ENCODE peak calls at places on chromosomes 7 and 10, in seven cellular contexts. G, E, F, Z, X, R and I are unnamed samples.

GRCh38 chr10:125023862-125024495 is 82.1 kb downstream of the ZRANB1 start:
- DNase-seq in G (peak; percentile 81), E (no peak), F (no peak), Z (no peak), X (peak; percentile 50), R (peak; percentile 49), I (no peak)

GRCh38 chr7:17233643-17234397 is 64.6 kb upstream of the AHR start:
- DNase-seq in G (no peak), E (peak; percentile 52), F (peak; percentile 87), Z (no peak), X (no peak), R (no peak), I (peak; percentile 48)

GRCh38 chr10:81873932-81874816 is 820 bp upstream of the NRG3 start:
- DNase-seq in G (peak; percentile 85), E (no peak), F (no peak), Z (no peak), X (peak; percentile 57), R (peak; percentile 47), I (no peak)

GRCh38 chr10:43939939-43940810 is 291.5 kb upstream of the ZNF32 start:
- DNase-seq in G (peak; percentile 67), E (no peak), F (no peak), Z (peak; percentile 2), X (no peak), R (peak; percentile 36), I (peak; percentile 85)

GRCh38 chr10:78510566-78511323 is 477.1 kb downstream of the RPS24 start:
- DNase-seq in G (peak; percentile 36), E (peak; percentile 8), F (no peak), Z (no peak), X (no peak), R (no peak), I (peak; percentile 90)

GRCh38 chr7:120583835-120584586 is 273.9 kb downstream of the TSPAN12 start:
- DNase-seq in G (no peak), E (no peak), F (no peak), Z (peak; percentile 57), X (no peak), R (peak; percentile 53), I (peak; percentile 65)

GRCh38 chr7:30302656-30303311 is 18.4 kb downstream of the ZNRF2 start:
- DNase-seq in G (no peak), E (no peak), F (no peak), Z (no peak), X (no peak), R (no peak), I (no peak)

GRCh38 chr10:88379575-88379974 is 203.5 kb downstream of the RNLS start:
- DNase-seq in G (no peak), E (no peak), F (no peak), Z (peak; percentile 24), X (no peak), R (peak; percentile 19), I (peak; percentile 51)

GRCh38 chr7:140314571-140315480 is 83.5 kb downstream of the SLC37A3 start:
- DNase-seq in G (no peak), E (no peak), F (no peak), Z (no peak), X (no peak), R (no peak), I (no peak)

GRCh38 chr7:35411331-35411730 is 157.4 kb upstream of the TBX20 start:
- DNase-seq in G (no peak), E (no peak), F (no peak), Z (no peak), X (no peak), R (no peak), I (no peak)

GRCh38 chr7:71746004-71746403 is 614.1 kb downstream of the GALNT17 start:
- DNase-seq in G (no peak), E (no peak), F (no peak), Z (no peak), X (no peak), R (no peak), I (no peak)

GRCh38 chr7:96723622-96724021 is 14.0 kb upstream of the SEM1 start:
- DNase-seq in G (no peak), E (no peak), F (no peak), Z (no peak), X (no peak), R (no peak), I (no peak)

GRCh38 chr10:119406888-119407777 is 135.4 kb downstream of the RGS10 start:
- DNase-seq in G (no peak), E (no peak), F (no peak), Z (no peak), X (no peak), R (no peak), I (no peak)

GRCh38 chr7:107810626-107811025 is 7.6 kb upstream of the SLC26A3 start:
- DNase-seq in G (no peak), E (no peak), F (no peak), Z (no peak), X (no peak), R (no peak), I (peak; percentile 13)

GRCh38 chr10:49539320-49539885 is 482 bp upstream of the ERCC6 start:
- DNase-seq in G (peak; percentile 71), E (peak; percentile 53), F (peak; percentile 48), Z (no peak), X (peak; percentile 27), R (peak; percentile 35), I (peak; percentile 41)

GRCh38 chr7:45689011-45689796 is 115.0 kb downstream of the ADCY1 start:
- DNase-seq in G (no peak), E (peak; percentile 20), F (no peak), Z (peak; percentile 71), X (no peak), R (peak; percentile 86), I (peak; percentile 91)

GRCh38 chr7:123645516-123645915 is 10.2 kb upstream of the LMOD2 start:
- DNase-seq in G (peak; percentile 69), E (no peak), F (no peak), Z (no peak), X (no peak), R (no peak), I (peak; percentile 98)

GRCh38 chr7:140607441-140607989 is 33.1 kb downstream of the DENND2A start:
- DNase-seq in G (no peak), E (no peak), F (no peak), Z (no peak), X (no peak), R (peak; percentile 76), I (peak; percentile 61)

GRCh38 chr10:54961040-54961439 is 160.0 kb upstream of the PCDH15 start:
- DNase-seq in G (no peak), E (no peak), F (no peak), Z (no peak), X (no peak), R (no peak), I (no peak)

GRCh38 chr10:64733980-64734379 is 1212.8 kb downstream of the REEP3 start:
- DNase-seq in G (peak; percentile 64), E (no peak), F (no peak), Z (no peak), X (peak; percentile 13), R (no peak), I (peak; percentile 10)

GRCh38 chr10:51389415-51390342 is 309.7 kb downstream of the CSTF2T start:
- DNase-seq in G (peak; percentile 30), E (peak; percentile 56), F (no peak), Z (peak; percentile 97), X (peak; percentile 33), R (peak; percentile 83), I (peak; percentile 75)

GRCh38 chr7:10672186-10672585 is 301.5 kb upstream of the PHF14 start:
- DNase-seq in G (peak; percentile 3), E (no peak), F (no peak), Z (no peak), X (no peak), R (no peak), I (no peak)

GRCh38 chr10:77592946-77593636 is 44.5 kb downstream of the KCNMA1 start:
- DNase-seq in G (no peak), E (no peak), F (no peak), Z (peak; percentile 58), X (no peak), R (peak; percentile 96), I (peak; percentile 59)

GRCh38 chr7:131284702-131285419 is 42.8 kb upstream of the MKLN1 start:
- DNase-seq in G (no peak), E (no peak), F (no peak), Z (no peak), X (no peak), R (peak; percentile 66), I (peak; percentile 95)

GRCh38 chr7:15795371-15795770 is 108.9 kb upstream of the MEOX2 start:
- DNase-seq in G (no peak), E (no peak), F (no peak), Z (no peak), X (no peak), R (no peak), I (no peak)

GRCh38 chr7:12136545-12136944 is 74.5 kb upstream of the TMEM106B start:
- DNase-seq in G (no peak), E (no peak), F (no peak), Z (no peak), X (no peak), R (no peak), I (no peak)

GRCh38 chr7:36796850-36797618 is 72.7 kb upstream of the AOAH start:
- DNase-seq in G (no peak), E (no peak), F (no peak), Z (no peak), X (no peak), R (no peak), I (no peak)

GRCh38 chr10:71648595-71649320 is 70.8 kb downstream of the C10orf105 start:
- DNase-seq in G (no peak), E (no peak), F (no peak), Z (no peak), X (no peak), R (no peak), I (no peak)

GRCh38 chr7:1210979-1211608 is 21.6 kb upstream of the UNCX start:
- DNase-seq in G (no peak), E (no peak), F (no peak), Z (no peak), X (no peak), R (no peak), I (no peak)

GRCh38 chr7:379456-380225 is 89.7 kb downstream of the FOXL3 start:
- DNase-seq in G (no peak), E (no peak), F (peak; percentile 45), Z (no peak), X (no peak), R (peak; percentile 27), I (peak; percentile 28)